ENCODE peak calls at places on chromosome 18, in six cellular contexts. O is IMR-90, D is H9, W is mesenchymal stem cell, I is H1, U is trophoblast cell. J is an unnamed sample.

GRCh38 chr18:9289698-9290097 is 44.9 kb upstream of the TWSG1 start:
- DNase-seq in O (no peak), D (no peak), W (no peak), I (no peak), U (no peak), J (no peak)

GRCh38 chr18:7812431-7813063 is 245.4 kb downstream of the PTPRM start:
- DNase-seq in O (peak; percentile 73), D (no peak), W (peak; percentile 62), I (no peak), U (peak; percentile 54), J (no peak)

GRCh38 chr18:62745089-62745751 is 29.9 kb downstream of the PHLPP1 start:
- DNase-seq in O (no peak), D (no peak), W (no peak), I (no peak), U (peak; percentile 59), J (no peak)

GRCh38 chr18:27844416-27844792 is 332.5 kb downstream of the CDH2 start:
- DNase-seq in O (peak; percentile 22), D (no peak), W (peak; percentile 76), I (no peak), U (no peak), J (no peak)

GRCh38 chr18:9466127-9466526 is 9.2 kb upstream of the RALBP1 start:
- DNase-seq in O (no peak), D (no peak), W (no peak), I (no peak), U (no peak), J (no peak)

GRCh38 chr18:36578871-36579270 is 249.9 kb downstream of the TPGS2 start:
- DNase-seq in O (peak; percentile 62), D (no peak), W (peak; percentile 48), I (no peak), U (no peak), J (no peak)

GRCh38 chr18:35283923-35284794 is 5.9 kb downstream of the ZSCAN30 start:
- DNase-seq in O (no peak), D (no peak), W (no peak), I (no peak), U (no peak), J (no peak)

GRCh38 chr18:13221821-13222220 is 3.3 kb downstream of the LDLRAD4 start:
- DNase-seq in O (no peak), D (no peak), W (peak; percentile 20), I (no peak), U (no peak), J (no peak)

GRCh38 chr18:36655074-36655473 is 173.7 kb downstream of the TPGS2 start:
- DNase-seq in O (no peak), D (no peak), W (no peak), I (no peak), U (no peak), J (no peak)

GRCh38 chr18:6719914-6720692 is 9.4 kb upstream of the ARHGAP28 start:
- DNase-seq in O (no peak), D (no peak), W (no peak), I (no peak), U (peak; percentile 6), J (no peak)

GRCh38 chr18:46732801-46733200 is 24.1 kb downstream of the ST8SIA5 start:
- DNase-seq in O (no peak), D (no peak), W (no peak), I (no peak), U (no peak), J (no peak)

GRCh38 chr18:62979172-62979571 is 263.8 kb downstream of the PHLPP1 start:
- DNase-seq in O (peak; percentile 96), D (no peak), W (peak; percentile 92), I (no peak), U (peak; percentile 71), J (no peak)

GRCh38 chr18:59109375-59109774 is 30.3 kb upstream of the SEC11C start:
- DNase-seq in O (no peak), D (no peak), W (no peak), I (no peak), U (no peak), J (peak; percentile 33)

GRCh38 chr18:8480506-8481328 is 128.5 kb upstream of the RAB12 start:
- DNase-seq in O (peak; percentile 73), D (peak; percentile 61), W (peak; percentile 55), I (no peak), U (peak; percentile 66), J (peak; percentile 20)

GRCh38 chr18:13394794-13395193 is 176.2 kb downstream of the LDLRAD4 start:
- DNase-seq in O (no peak), D (no peak), W (no peak), I (no peak), U (no peak), J (no peak)

GRCh38 chr18:8424917-8425725 is 184.1 kb upstream of the RAB12 start:
- DNase-seq in O (peak; percentile 75), D (no peak), W (peak; percentile 91), I (no peak), U (peak; percentile 77), J (no peak)

GRCh38 chr18:36419913-36420531 is 122.5 kb downstream of the FHOD3 start:
- DNase-seq in O (peak; percentile 21), D (no peak), W (no peak), I (no peak), U (peak; percentile 52), J (no peak)

GRCh38 chr18:56121669-56122068 is 516.7 kb downstream of the TXNL1 start:
- DNase-seq in O (no peak), D (no peak), W (no peak), I (no peak), U (no peak), J (no peak)

GRCh38 chr18:52160652-52161051 is 179.3 kb upstream of the DCC start:
- DNase-seq in O (no peak), D (peak; percentile 69), W (no peak), I (no peak), U (peak; percentile 80), J (no peak)

GRCh38 chr18:11880586-11881304 is 27.4 kb downstream of the MPPE1 start:
- DNase-seq in O (no peak), D (no peak), W (no peak), I (no peak), U (no peak), J (no peak)

GRCh38 chr18:60861575-60861974 is 471.7 kb upstream of the CDH20 start:
- DNase-seq in O (no peak), D (no peak), W (no peak), I (no peak), U (no peak), J (no peak)

GRCh38 chr18:24497052-24497754 is 36.8 kb downstream of the HRH4 start:
- DNase-seq in O (peak; percentile 65), D (no peak), W (peak; percentile 10), I (no peak), U (peak; percentile 60), J (no peak)

GRCh38 chr18:46764586-46764985 is 7.7 kb upstream of the ST8SIA5 start:
- DNase-seq in O (no peak), D (no peak), W (no peak), I (no peak), U (no peak), J (no peak)

DNA sequence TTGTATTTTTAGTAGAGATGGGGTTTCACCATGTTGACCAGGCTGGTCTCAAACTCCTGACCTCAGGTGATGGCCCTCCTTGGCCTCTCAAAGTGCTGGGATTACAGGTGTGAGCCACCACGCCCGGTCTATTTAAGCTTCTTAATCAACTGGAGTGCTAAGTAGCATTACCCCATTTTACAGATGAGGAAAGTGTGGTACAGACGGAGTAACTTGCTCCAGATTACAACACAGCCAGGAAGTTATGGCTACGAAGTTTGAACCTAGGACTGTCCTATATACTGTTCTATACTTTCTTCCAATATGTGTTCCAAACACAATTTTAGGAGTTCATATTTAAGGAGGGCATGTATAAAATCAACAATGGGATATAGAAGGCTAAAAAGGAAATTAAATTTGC is 197.7 kb downstream of the TGIF1 start:
- DNase-seq in O (no peak), D (no peak), W (no peak), I (no peak), U (no peak), J (no peak)
- H4K91ac ChIP-seq in O (no peak overlapping the region), D (no peak overlapping the region), W (no peak overlapping the region), I (no peak overlapping the region), U (no peak overlapping the region), J (no peak overlapping the region)

GRCh38 chr18:48688961-48689360 is 150.1 kb downstream of the CTIF start:
- DNase-seq in O (no peak), D (no peak), W (no peak), I (no peak), U (no peak), J (no peak)

GRCh38 chr18:48687694-48688042 is 148.8 kb downstream of the CTIF start:
- DNase-seq in O (no peak), D (no peak), W (no peak), I (no peak), U (no peak), J (no peak)

GRCh38 chr18:48693006-48693405 is 154.2 kb downstream of the CTIF start:
- DNase-seq in O (no peak), D (no peak), W (no peak), I (no peak), U (no peak), J (no peak)

GRCh38 chr18:48689548-48689947 is 150.7 kb downstream of the CTIF start:
- DNase-seq in O (no peak), D (no peak), W (no peak), I (no peak), U (no peak), J (no peak)

DNA sequence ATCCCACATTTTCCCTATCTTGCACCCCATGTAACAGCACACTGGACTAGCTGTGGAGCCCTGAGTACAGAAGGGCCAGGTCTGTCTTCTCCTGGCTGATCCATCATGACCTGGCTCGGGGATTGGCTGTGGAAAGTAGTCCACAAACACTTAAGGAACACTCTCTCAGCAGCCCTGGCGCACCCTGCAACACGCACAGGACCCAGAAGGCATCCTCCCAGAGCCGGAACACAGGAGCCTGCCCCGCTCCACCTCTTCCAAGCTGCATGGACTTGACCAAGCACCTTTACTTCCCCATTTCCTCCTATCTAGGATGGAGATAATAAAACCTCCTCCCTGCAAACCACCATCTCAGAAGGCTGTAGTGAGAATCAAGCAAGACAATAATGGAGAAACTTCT is 151.7 kb downstream of the CTIF start:
- DNase-seq in O (no peak), D (no peak), W (no peak), I (no peak), U (no peak), J (no peak)
- H3K4me1 ChIP-seq in O (peaks cover 12% of the 10 kb centered on the region), D (no peaks in the 10 kb centered on the region), W (peaks cover 10% of the 10 kb centered on the region), I (no peaks in the 10 kb centered on the region), U (no peaks in the 10 kb centered on the region), J (peaks cover 20% of the 10 kb centered on the region)

DNA sequence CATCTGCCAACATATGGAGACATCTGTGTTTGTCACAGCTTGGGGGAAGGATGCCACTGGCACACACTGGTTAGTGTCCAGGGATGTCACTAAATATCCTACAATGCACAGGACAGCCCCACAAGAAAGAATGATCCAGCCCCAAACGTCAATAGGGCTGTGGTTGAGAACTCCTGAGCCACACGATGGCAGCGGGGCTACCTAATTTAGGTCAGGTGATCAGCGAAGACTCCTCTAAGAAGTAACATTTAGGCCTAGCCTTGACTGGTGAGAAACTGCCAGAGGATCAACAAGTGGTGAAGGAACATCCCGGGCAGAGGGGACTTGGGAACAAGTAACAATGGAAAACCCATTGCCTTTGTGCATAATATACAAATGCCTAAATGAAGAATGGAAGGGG is 5.0 kb upstream of the TGIF1 start:
- DNase-seq in O (no peak), D (no peak), W (no peak), I (no peak), U (no peak), J (no peak)
- H2AK5ac ChIP-seq in O (no peak overlapping the region), D (peak overlapping the region; percentile 86), W (no peak overlapping the region), I (peak overlapping the region; percentile 78), U (peak overlapping the region; percentile 20), J (no peak overlapping the region)

DNA sequence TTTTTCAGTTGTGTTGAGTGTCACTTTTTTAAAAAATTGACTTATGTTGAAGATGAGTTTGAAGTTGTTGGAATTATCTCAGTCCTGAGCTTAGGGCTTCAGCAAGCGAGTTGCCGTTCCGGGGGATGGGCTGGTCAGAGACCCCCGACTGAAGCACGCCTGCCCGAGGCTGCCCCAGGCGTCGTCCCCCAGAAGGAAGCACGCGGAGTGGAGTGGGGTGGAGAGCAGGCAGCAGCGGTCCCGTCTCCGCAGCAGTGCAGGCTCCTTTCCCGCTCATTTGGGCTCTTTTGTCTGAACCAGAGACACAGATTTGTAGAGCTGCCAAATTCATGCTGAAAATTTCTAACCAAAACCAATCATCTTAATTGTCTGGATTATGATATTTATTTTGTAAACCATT is 33.7 kb downstream of the NFATC1 start:
- DNase-seq in O (no peak), D (no peak), W (no peak), I (no peak), U (no peak), J (no peak)
- H4K91ac ChIP-seq in O (no peak overlapping the region), D (no peak overlapping the region), W (no peak overlapping the region), I (no peak overlapping the region), U (no peak overlapping the region), J (no peak overlapping the region)